ENCODE peak calls at places on chromosomes 16 and 17, in seven cellular contexts. One of them, this sample, is unnamed.

GRCh38 chr17:2958706-2959222 is 104.6 kb downstream of the OR1D5 start:
- DNase-seq in IMR-90: no peak
- DNase-seq in ovary: no peak
- DNase-seq in tibial nerve: no peak
- DNase-seq in heart left ventricle: no peak
- DNase-seq in A549: no peak
- DNase-seq in right lobe of liver: no peak
- DNase-seq in this sample: no peak

GRCh38 chr17:17063546-17064122 is 21.4 kb downstream of the MPRIP start:
- DNase-seq in IMR-90: no peak
- DNase-seq in ovary: no peak
- DNase-seq in tibial nerve: peak
- DNase-seq in heart left ventricle: peak
- DNase-seq in A549: no peak
- DNase-seq in right lobe of liver: peak
- DNase-seq in this sample: no peak

GRCh38 chr17:73342549-73343167 is 30.9 kb upstream of the CDC42EP4 start:
- DNase-seq in IMR-90: peak
- DNase-seq in ovary: no peak
- DNase-seq in tibial nerve: no peak
- DNase-seq in heart left ventricle: no peak
- DNase-seq in A549: peak
- DNase-seq in right lobe of liver: no peak
- DNase-seq in this sample: no peak

GRCh38 chr17:65495255-65496060 is 66.0 kb downstream of the AXIN2 start:
- DNase-seq in IMR-90: no peak
- DNase-seq in ovary: no peak
- DNase-seq in tibial nerve: no peak
- DNase-seq in heart left ventricle: no peak
- DNase-seq in A549: no peak
- DNase-seq in right lobe of liver: no peak
- DNase-seq in this sample: no peak

GRCh38 chr17:17702370-17702769 is 21.1 kb downstream of the RAI1 start:
- DNase-seq in IMR-90: no peak
- DNase-seq in ovary: no peak
- DNase-seq in tibial nerve: no peak
- DNase-seq in heart left ventricle: no peak
- DNase-seq in A549: no peak
- DNase-seq in right lobe of liver: no peak
- DNase-seq in this sample: no peak

GRCh38 chr17:43966276-43966675 is 12.5 kb upstream of the PYY start:
- DNase-seq in IMR-90: no peak
- DNase-seq in ovary: no peak
- DNase-seq in tibial nerve: no peak
- DNase-seq in heart left ventricle: no peak
- DNase-seq in A549: no peak
- DNase-seq in right lobe of liver: no peak
- DNase-seq in this sample: no peak

GRCh38 chr17:55706808-55707773 is 15.6 kb downstream of the TMEM100 start:
- DNase-seq in IMR-90: no peak
- DNase-seq in ovary: no peak
- DNase-seq in tibial nerve: no peak
- DNase-seq in heart left ventricle: no peak
- DNase-seq in A549: no peak
- DNase-seq in right lobe of liver: no peak
- DNase-seq in this sample: no peak

GRCh38 chr16:14151256-14152030 is 80.3 kb downstream of the MRTFB start:
- DNase-seq in IMR-90: no peak
- DNase-seq in ovary: no peak
- DNase-seq in tibial nerve: no peak
- DNase-seq in heart left ventricle: no peak
- DNase-seq in A549: no peak
- DNase-seq in right lobe of liver: no peak
- DNase-seq in this sample: no peak

GRCh38 chr16:57534881-57535658 is 1.3 kb downstream of the CCDC102A start:
- DNase-seq in IMR-90: no peak
- DNase-seq in ovary: peak
- DNase-seq in tibial nerve: no peak
- DNase-seq in heart left ventricle: no peak
- DNase-seq in A549: no peak
- DNase-seq in right lobe of liver: peak
- DNase-seq in this sample: peak

GRCh38 chr16:87829123-87829980 is 40.0 kb downstream of the SLC7A5 start:
- DNase-seq in IMR-90: no peak
- DNase-seq in ovary: no peak
- DNase-seq in tibial nerve: no peak
- DNase-seq in heart left ventricle: no peak
- DNase-seq in A549: no peak
- DNase-seq in right lobe of liver: peak
- DNase-seq in this sample: no peak

GRCh38 chr17:62750502-62751349 is 57.4 kb downstream of the MARCHF10 start:
- DNase-seq in IMR-90: peak
- DNase-seq in ovary: peak
- DNase-seq in tibial nerve: no peak
- DNase-seq in heart left ventricle: no peak
- DNase-seq in A549: no peak
- DNase-seq in right lobe of liver: no peak
- DNase-seq in this sample: no peak

GRCh38 chr17:3002538-3003301 is 60.7 kb downstream of the OR1D5 start:
- DNase-seq in IMR-90: no peak
- DNase-seq in ovary: no peak
- DNase-seq in tibial nerve: no peak
- DNase-seq in heart left ventricle: no peak
- DNase-seq in A549: no peak
- DNase-seq in right lobe of liver: peak
- DNase-seq in this sample: no peak

GRCh38 chr17:78401246-78401645 is 22.8 kb downstream of the PGS1 start:
- DNase-seq in IMR-90: peak
- DNase-seq in ovary: no peak
- DNase-seq in tibial nerve: no peak
- DNase-seq in heart left ventricle: no peak
- DNase-seq in A549: no peak
- DNase-seq in right lobe of liver: no peak
- DNase-seq in this sample: no peak

GRCh38 chr17:63486317-63487013 is 9.6 kb downstream of the ACE start:
- DNase-seq in IMR-90: no peak
- DNase-seq in ovary: no peak
- DNase-seq in tibial nerve: no peak
- DNase-seq in heart left ventricle: no peak
- DNase-seq in A549: no peak
- DNase-seq in right lobe of liver: no peak
- DNase-seq in this sample: no peak

GRCh38 chr17:30074254-30074653 is 42.4 kb upstream of the NSRP1 start:
- DNase-seq in IMR-90: no peak
- DNase-seq in ovary: no peak
- DNase-seq in tibial nerve: no peak
- DNase-seq in heart left ventricle: no peak
- DNase-seq in A549: no peak
- DNase-seq in right lobe of liver: no peak
- DNase-seq in this sample: no peak

GRCh38 chr16:25586826-25587225 is 104.9 kb upstream of the HS3ST4 start:
- DNase-seq in IMR-90: no peak
- DNase-seq in ovary: no peak
- DNase-seq in tibial nerve: no peak
- DNase-seq in heart left ventricle: no peak
- DNase-seq in A549: no peak
- DNase-seq in right lobe of liver: no peak
- DNase-seq in this sample: no peak

GRCh38 chr16:31138621-31139578 is 3.4 kb upstream of the PRSS8 start:
- DNase-seq in IMR-90: peak
- DNase-seq in ovary: peak
- DNase-seq in tibial nerve: no peak
- DNase-seq in heart left ventricle: no peak
- DNase-seq in A549: peak
- DNase-seq in right lobe of liver: no peak
- DNase-seq in this sample: peak

GRCh38 chr16:56722200-56722842 is 7.6 kb upstream of the NUP93 start:
- DNase-seq in IMR-90: no peak
- DNase-seq in ovary: no peak
- DNase-seq in tibial nerve: no peak
- DNase-seq in heart left ventricle: no peak
- DNase-seq in A549: no peak
- DNase-seq in right lobe of liver: no peak
- DNase-seq in this sample: no peak

GRCh38 chr17:36752096-36752888 is 150.9 kb downstream of the MRM1 start:
- DNase-seq in IMR-90: no peak
- DNase-seq in ovary: no peak
- DNase-seq in tibial nerve: no peak
- DNase-seq in heart left ventricle: no peak
- DNase-seq in A549: no peak
- DNase-seq in right lobe of liver: no peak
- DNase-seq in this sample: no peak

GRCh38 chr17:21001111-21001812 is 41.5 kb downstream of the USP22 start:
- DNase-seq in IMR-90: no peak
- DNase-seq in ovary: no peak
- DNase-seq in tibial nerve: no peak
- DNase-seq in heart left ventricle: no peak
- DNase-seq in A549: no peak
- DNase-seq in right lobe of liver: no peak
- DNase-seq in this sample: no peak

GRCh38 chr16:61366006-61366405 is 670.2 kb downstream of the CDH8 start:
- DNase-seq in IMR-90: no peak
- DNase-seq in ovary: no peak
- DNase-seq in tibial nerve: no peak
- DNase-seq in heart left ventricle: no peak
- DNase-seq in A549: no peak
- DNase-seq in right lobe of liver: no peak
- DNase-seq in this sample: no peak

DNA sequence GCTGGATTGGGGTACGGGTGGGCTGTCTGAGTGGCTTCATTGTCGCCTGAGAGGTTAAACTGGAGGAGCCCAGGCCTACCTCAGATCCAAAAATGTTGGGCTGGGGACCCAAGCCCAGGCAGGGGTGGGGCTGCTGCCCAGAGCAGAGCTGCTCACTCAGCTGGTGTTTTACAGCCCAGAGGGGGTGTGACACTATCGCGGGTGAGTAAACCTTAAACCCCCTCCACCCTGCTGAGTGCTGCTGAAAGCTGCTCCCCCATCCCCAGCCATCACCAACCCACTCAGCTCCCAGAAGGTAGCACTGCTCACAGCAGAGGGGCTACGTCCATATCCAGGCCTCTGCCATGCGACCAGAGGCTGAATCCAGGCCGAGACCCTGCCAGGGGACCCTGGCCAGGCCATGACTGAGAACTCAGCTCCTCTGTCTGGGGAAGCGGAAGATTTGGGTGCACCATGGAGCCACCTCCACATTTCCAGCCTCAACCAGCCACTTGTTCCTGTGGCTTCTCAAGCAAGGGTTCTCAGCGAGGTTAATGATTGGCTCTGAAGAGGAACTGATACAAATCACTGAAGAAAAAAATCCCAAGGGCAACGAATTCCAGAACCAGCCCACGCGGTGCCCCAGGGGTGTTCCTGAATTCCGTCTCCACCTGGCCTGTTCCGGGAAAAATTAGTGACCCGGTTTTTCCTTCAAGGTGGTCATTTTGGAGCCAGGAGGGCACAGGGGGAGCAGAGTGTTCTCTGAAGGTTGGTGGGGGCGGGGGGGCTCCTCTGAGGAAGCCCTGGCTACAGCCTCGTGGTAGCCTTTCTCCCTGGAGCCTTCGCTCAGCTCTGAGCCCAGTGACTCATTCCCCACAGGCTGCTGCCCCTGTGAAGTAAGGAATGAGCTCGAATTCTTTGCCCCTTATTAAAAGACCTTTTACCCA is 9.4 kb upstream of the SLC16A5 start:
- DNase-seq in IMR-90: peak
- DNase-seq in ovary: no peak
- DNase-seq in tibial nerve: no peak
- DNase-seq in heart left ventricle: no peak
- DNase-seq in A549: peak
- DNase-seq in right lobe of liver: no peak
- DNase-seq in this sample: no peak
- H3K27ac ChIP-seq in IMR-90: peak
- H3K27ac ChIP-seq in ovary: peak
- H3K27ac ChIP-seq in tibial nerve: peak
- H3K27ac ChIP-seq in heart left ventricle: peak
- H3K27ac ChIP-seq in A549: peak
- H3K27ac ChIP-seq in right lobe of liver: peak
- H3K27ac ChIP-seq in this sample: peak

GRCh38 chr17:45046536-45047125 is 4.8 kb downstream of the DCAKD start:
- DNase-seq in IMR-90: peak
- DNase-seq in ovary: no peak
- DNase-seq in tibial nerve: no peak
- DNase-seq in heart left ventricle: no peak
- DNase-seq in A549: peak
- DNase-seq in right lobe of liver: no peak
- DNase-seq in this sample: no peak

GRCh38 chr17:45043813-45044540 is 7.5 kb downstream of the DCAKD start:
- DNase-seq in IMR-90: no peak
- DNase-seq in ovary: no peak
- DNase-seq in tibial nerve: no peak
- DNase-seq in heart left ventricle: no peak
- DNase-seq in A549: no peak
- DNase-seq in right lobe of liver: peak
- DNase-seq in this sample: no peak

GRCh38 chr17:45042346-45043120 is 8.9 kb downstream of the DCAKD start:
- DNase-seq in IMR-90: no peak
- DNase-seq in ovary: no peak
- DNase-seq in tibial nerve: no peak
- DNase-seq in heart left ventricle: no peak
- DNase-seq in A549: no peak
- DNase-seq in right lobe of liver: peak
- DNase-seq in this sample: no peak

GRCh38 chr17:45040459-45040858 is 11.0 kb downstream of the DCAKD start:
- DNase-seq in IMR-90: no peak
- DNase-seq in ovary: no peak
- DNase-seq in tibial nerve: no peak
- DNase-seq in heart left ventricle: no peak
- DNase-seq in A549: no peak
- DNase-seq in right lobe of liver: no peak
- DNase-seq in this sample: no peak

GRCh38 chr17:45043268-45043681 is 8.2 kb downstream of the DCAKD start:
- DNase-seq in IMR-90: no peak
- DNase-seq in ovary: no peak
- DNase-seq in tibial nerve: no peak
- DNase-seq in heart left ventricle: peak
- DNase-seq in A549: no peak
- DNase-seq in right lobe of liver: peak
- DNase-seq in this sample: no peak
- TF ChIP-seq POLR2A in IMR-90: no peak
- TF ChIP-seq POLR2A in ovary: no peak
- TF ChIP-seq POLR2A in tibial nerve: no peak
- TF ChIP-seq POLR2A in heart left ventricle: no peak
- TF ChIP-seq POLR2A in A549: no peak
- TF ChIP-seq POLR2A in right lobe of liver: no peak
- TF ChIP-seq POLR2A in this sample: no peak

GRCh38 chr16:86680661-86681439 is 102.5 kb downstream of the FOXL1 start:
- DNase-seq in IMR-90: no peak
- DNase-seq in ovary: no peak
- DNase-seq in tibial nerve: no peak
- DNase-seq in heart left ventricle: no peak
- DNase-seq in A549: no peak
- DNase-seq in right lobe of liver: no peak
- DNase-seq in this sample: no peak
- H3K27ac ChIP-seq in IMR-90: peak
- H3K27ac ChIP-seq in ovary: no peak
- H3K27ac ChIP-seq in tibial nerve: peak
- H3K27ac ChIP-seq in heart left ventricle: peak
- H3K27ac ChIP-seq in A549: no peak
- H3K27ac ChIP-seq in right lobe of liver: no peak
- H3K27ac ChIP-seq in this sample: peak

GRCh38 chr16:81542609-81543570 is 98.3 kb downstream of the CMIP start:
- DNase-seq in IMR-90: no peak
- DNase-seq in ovary: no peak
- DNase-seq in tibial nerve: no peak
- DNase-seq in heart left ventricle: no peak
- DNase-seq in A549: no peak
- DNase-seq in right lobe of liver: no peak
- DNase-seq in this sample: no peak
- TF ChIP-seq POLR2A in IMR-90: no peak
- TF ChIP-seq POLR2A in ovary: no peak
- TF ChIP-seq POLR2A in tibial nerve: no peak
- TF ChIP-seq POLR2A in heart left ventricle: no peak
- TF ChIP-seq POLR2A in A549: no peak
- TF ChIP-seq POLR2A in right lobe of liver: no peak
- TF ChIP-seq POLR2A in this sample: no peak